ENCODE peak calls at places on chromosomes 5 and 9, in ten cellular contexts. A is caudate nucleus; O is neuronal stem cell; T is CD8-positive, alpha-beta T cell; X is RWPE1; D is CD4-positive, alpha-beta T cell; I is ovary; P is foreskin keratinocyte; F is upper lobe of right lung; N is lower lobe of right lung. H is an unnamed sample.

GRCh38 chr9:6098431-6098830 is 83.0 kb upstream of the RANBP6 start:
- DNase-seq in A (no peak), O (no peak), T (no peak), X (no peak), D (no peak), I (no peak), P (peak; percentile 29), F (no peak), N (no peak), H (no peak)

GRCh38 chr5:103409013-103409670 is 150.6 kb downstream of the MACIR start:
- DNase-seq in A (no peak), O (no peak), T (no peak), X (no peak), D (no peak), I (no peak), P (no peak), F (no peak), N (no peak), H (no peak)

GRCh38 chr5:112657804-112658203 is 79.9 kb upstream of the APC start:
- DNase-seq in A (no peak), O (no peak), T (no peak), X (no peak), D (no peak), I (no peak), P (no peak), F (no peak), N (no peak), H (no peak)

GRCh38 chr5:34686762-34687268 is 30.7 kb downstream of the RAI14 start:
- DNase-seq in A (peak; percentile 26), O (no peak), T (no peak), X (peak; percentile 72), D (no peak), I (peak; percentile 69), P (peak; percentile 93), F (peak; percentile 75), N (peak; percentile 76), H (no peak)

GRCh38 chr9:135906291-135907005 is 898 bp downstream of the CAMSAP1 start:
- DNase-seq in A (no peak), O (peak; percentile 23), T (no peak), X (no peak), D (no peak), I (peak; percentile 47), P (peak; percentile 47), F (peak; percentile 75), N (peak; percentile 54), H (no peak)

GRCh38 chr9:98852961-98853360 is 45.5 kb downstream of the GALNT12 start:
- DNase-seq in A (no peak), O (no peak), T (no peak), X (no peak), D (no peak), I (no peak), P (no peak), F (no peak), N (no peak), H (no peak)

GRCh38 chr9:96031962-96032534 is 156.6 kb downstream of the ERCC6L2 start:
- DNase-seq in A (no peak), O (no peak), T (no peak), X (no peak), D (no peak), I (no peak), P (no peak), F (no peak), N (no peak), H (no peak)

GRCh38 chr5:158387499-158387898 is 528.6 kb upstream of the CLINT1 start:
- DNase-seq in A (no peak), O (no peak), T (no peak), X (no peak), D (no peak), I (no peak), P (no peak), F (no peak), N (no peak), H (no peak)

DNA sequence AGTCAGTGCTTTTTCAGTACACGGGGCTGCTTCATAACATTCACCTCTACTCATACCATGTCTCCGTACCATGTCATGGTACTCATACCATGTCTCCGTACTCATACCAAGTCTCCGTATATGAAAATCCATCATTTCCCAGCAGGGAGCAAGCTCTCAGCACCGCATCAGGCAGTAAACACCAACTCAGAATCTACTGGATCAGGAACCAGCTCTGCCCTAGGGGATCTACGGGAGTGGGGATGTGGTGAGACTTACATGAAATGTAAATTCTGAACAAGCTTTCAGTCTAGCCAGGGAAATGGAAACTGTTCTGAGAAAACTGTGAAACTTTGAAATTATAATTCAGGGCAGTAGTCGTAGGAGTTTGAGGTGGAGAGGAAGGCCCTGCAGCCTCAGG is 27.1 kb downstream of the ACTBL2 start:
- DNase-seq in A (no peak), O (no peak), T (no peak), X (no peak), D (no peak), I (no peak), P (no peak), F (no peak), N (no peak), H (no peak)
- H3K27ac ChIP-seq in A (no peak overlapping the region), O (no peak overlapping the region), T (no peak overlapping the region), X (no peak overlapping the region), D (no peak overlapping the region), I (peak overlapping the region; percentile 35), P (no peak overlapping the region), F (no peak overlapping the region), N (no peak overlapping the region), H (no peak overlapping the region)

GRCh38 chr9:131629827-131630205 is 84.5 kb downstream of the PRRT1B start:
- DNase-seq in A (no peak), O (no peak), T (no peak), X (no peak), D (no peak), I (no peak), P (no peak), F (no peak), N (no peak), H (no peak)

GRCh38 chr9:131630206-131630831 is 85.0 kb downstream of the PRRT1B start:
- DNase-seq in A (no peak), O (no peak), T (no peak), X (no peak), D (no peak), I (no peak), P (peak; percentile 32), F (no peak), N (no peak), H (no peak)

GRCh38 chr9:131628821-131629197 is 83.5 kb downstream of the PRRT1B start:
- DNase-seq in A (no peak), O (no peak), T (no peak), X (no peak), D (no peak), I (no peak), P (no peak), F (peak; percentile 50), N (no peak), H (no peak)

GRCh38 chr9:131633491-131634031 is 88.2 kb downstream of the PRRT1B start:
- DNase-seq in A (no peak), O (no peak), T (no peak), X (peak; percentile 97), D (no peak), I (no peak), P (peak; percentile 100), F (no peak), N (no peak), H (no peak)

DNA sequence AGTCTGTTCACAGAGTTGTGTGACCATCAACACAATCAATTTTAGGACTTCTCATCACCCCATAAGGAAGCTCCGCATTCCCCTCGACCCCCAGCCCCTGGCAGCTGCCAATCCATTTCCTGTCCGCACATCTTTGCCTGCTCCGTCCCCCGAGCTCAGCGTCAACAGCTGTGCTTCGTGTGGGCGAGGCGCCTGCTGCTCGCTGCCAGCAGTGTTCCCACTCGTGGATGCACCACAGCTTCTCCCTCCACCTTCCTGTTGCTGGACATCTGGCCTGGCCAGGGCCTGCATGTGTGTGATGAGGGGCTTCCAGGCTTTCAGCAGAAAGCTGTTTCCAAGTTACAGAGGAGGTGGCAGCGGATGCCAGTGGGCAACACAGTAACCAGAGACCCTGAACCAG is 85.9 kb downstream of the PRRT1B start:
- DNase-seq in A (no peak), O (no peak), T (no peak), X (no peak), D (no peak), I (no peak), P (no peak), F (no peak), N (no peak), H (no peak)
- H3K27ac ChIP-seq in A (no peak overlapping the region), O (no peak overlapping the region), T (no peak overlapping the region), X (peak overlapping the region; percentile 4), D (no peak overlapping the region), I (no peak overlapping the region), P (no peak overlapping the region), F (no peak overlapping the region), N (no peak overlapping the region), H (no peak overlapping the region)

DNA sequence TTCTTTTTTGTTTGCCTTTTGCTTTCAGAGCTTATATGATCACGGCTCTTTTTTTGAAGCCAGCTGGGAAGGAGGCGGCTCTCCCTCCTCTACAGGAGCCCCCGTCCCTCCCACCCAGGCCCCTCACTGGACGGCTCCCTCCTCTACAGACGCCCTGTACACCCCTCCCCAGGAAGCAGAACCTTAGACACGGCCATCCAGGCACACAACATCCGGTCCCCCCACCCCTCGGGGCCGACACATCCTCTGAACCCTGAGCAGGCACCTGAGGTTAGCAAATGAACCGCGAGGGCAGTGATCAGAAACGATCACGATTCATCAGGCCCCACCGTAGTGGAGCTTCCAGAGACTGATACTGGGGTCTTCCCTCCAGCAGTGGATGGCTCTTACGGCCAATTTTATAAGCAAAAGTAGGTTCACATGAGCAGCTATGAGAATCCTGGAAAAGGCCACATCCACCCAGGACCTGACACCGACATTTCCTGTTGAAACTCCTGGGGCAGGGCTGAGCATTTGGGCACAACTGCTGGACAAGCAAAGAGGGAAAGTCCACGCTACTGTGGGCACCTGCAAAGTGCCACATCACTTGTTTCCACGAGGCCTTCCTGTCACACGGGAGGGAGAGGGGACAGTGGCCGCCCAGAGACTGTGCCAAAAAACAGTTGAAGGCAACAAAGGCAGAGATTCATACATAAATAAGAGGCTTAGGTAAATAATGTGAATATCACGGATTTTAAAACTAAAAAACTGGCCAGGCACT is 78.9 kb downstream of the SEMA4D start:
- DNase-seq in A (no peak), O (no peak), T (peak; percentile 68), X (no peak), D (peak; percentile 71), I (no peak), P (no peak), F (no peak), N (no peak), H (no peak)
- H3K27ac ChIP-seq in A (no peak overlapping the region), O (no peak overlapping the region), T (peak overlapping the region; percentile 52), X (no peak overlapping the region), D (peak overlapping the region; percentile 58), I (no peak overlapping the region), P (no peak overlapping the region), F (no peak overlapping the region), N (peak overlapping the region; percentile 18), H (peak overlapping the region; percentile 56)

GRCh38 chr5:57494104-57495098 is 11.8 kb upstream of the ACTBL2 start:
- DNase-seq in A (no peak), O (no peak), T (peak; percentile 11), X (peak; percentile 98), D (peak; percentile 20), I (peak; percentile 48), P (peak; percentile 97), F (no peak), N (peak; percentile 74), H (no peak)

GRCh38 chr5:57491369-57491965 is 8.9 kb upstream of the ACTBL2 start:
- DNase-seq in A (no peak), O (no peak), T (no peak), X (no peak), D (no peak), I (no peak), P (no peak), F (no peak), N (no peak), H (no peak)

GRCh38 chr5:57492632-57493031 is 10.0 kb upstream of the ACTBL2 start:
- DNase-seq in A (no peak), O (no peak), T (no peak), X (no peak), D (no peak), I (no peak), P (no peak), F (no peak), N (no peak), H (no peak)

GRCh38 chr5:57495285-57495684 is 12.7 kb upstream of the ACTBL2 start:
- DNase-seq in A (no peak), O (no peak), T (no peak), X (no peak), D (no peak), I (no peak), P (no peak), F (no peak), N (peak; percentile 44), H (no peak)

DNA sequence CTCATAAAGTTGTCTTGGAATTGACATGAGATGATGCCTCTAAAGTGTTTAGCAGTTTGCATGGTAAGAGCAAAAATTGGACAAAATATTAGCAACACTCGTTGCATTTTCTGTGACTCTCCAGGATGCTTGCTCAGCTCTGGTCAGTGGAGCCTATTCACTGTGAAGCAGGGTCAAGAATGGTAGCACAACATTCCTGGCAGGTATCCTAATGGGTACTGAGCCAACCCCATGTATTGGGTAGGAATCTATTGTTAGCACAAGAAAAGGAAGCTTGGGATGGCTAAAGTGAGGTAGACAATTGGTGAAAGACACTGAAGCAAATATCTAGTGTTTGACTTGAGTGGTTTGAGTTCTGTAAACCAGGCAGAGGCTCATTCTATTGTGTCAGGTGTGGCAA is 10.4 kb upstream of the ACTBL2 start:
- DNase-seq in A (no peak), O (no peak), T (no peak), X (no peak), D (no peak), I (no peak), P (no peak), F (no peak), N (no peak), H (no peak)
- H3K27ac ChIP-seq in A (no peak overlapping the region), O (no peak overlapping the region), T (no peak overlapping the region), X (no peak overlapping the region), D (no peak overlapping the region), I (no peak overlapping the region), P (no peak overlapping the region), F (no peak overlapping the region), N (no peak overlapping the region), H (no peak overlapping the region)